ENCODE peak calls at places on chromosome 15, in ten cellular contexts. B, A, F, N, R, T, X, J, U and D are unnamed samples.

GRCh38 chr15:43127752-43128151 is 5.6 kb upstream of the TMEM62 start:
- DNase-seq in B (no peak), A (no peak), F (no peak), R (no peak), U (no peak), J (no peak), X (peak), T (no peak), N (no peak), D (no peak)

GRCh38 chr15:45373961-45374360 is 4.4 kb downstream of the GATM start:
- DNase-seq in J (no peak), B (no peak), X (no peak), F (no peak), N (no peak), T (no peak), A (no peak), R (no peak), U (no peak), D (no peak)

GRCh38 chr15:85504739-85505676 is 124.6 kb downstream of the AKAP13 start:
- DNase-seq in R (peak), B (peak), U (no peak), J (peak), A (peak), T (no peak), N (peak), X (peak), F (peak), D (peak)

GRCh38 chr15:73283341-73283962 is 85.3 kb downstream of the HCN4 start:
- DNase-seq in F (no peak), R (no peak), B (no peak), J (no peak), A (no peak), N (no peak), T (no peak), X (no peak), U (no peak), D (no peak)

GRCh38 chr15:67794832-67795574 is 30.3 kb upstream of the SKOR1 start:
- DNase-seq in T (no peak), B (no peak), N (no peak), A (no peak), X (no peak), J (no peak), U (no peak), R (no peak), F (no peak), D (peak)

GRCh38 chr15:31328425-31328998 is 1.9 kb downstream of the KLF13 start:
- DNase-seq in X (peak), B (peak), J (peak), T (no peak), A (peak), F (no peak), N (peak), U (peak), R (peak), D (peak)

GRCh38 chr15:100877551-100877950 is 2.1 kb upstream of the ALDH1A3 start:
- DNase-seq in J (no peak), B (no peak), N (no peak), X (no peak), R (no peak), F (no peak), A (no peak), U (no peak), T (no peak), D (no peak)

GRCh38 chr15:90553248-90553745 is 23.6 kb downstream of the CRTC3 start:
- DNase-seq in R (no peak), T (no peak), J (no peak), B (no peak), N (no peak), F (peak), U (no peak), X (no peak), A (peak), D (no peak)

GRCh38 chr15:92947071-92947730 is 47.1 kb downstream of the CHD2 start:
- DNase-seq in J (no peak), R (no peak), T (no peak), B (no peak), X (peak), U (no peak), N (no peak), F (no peak), A (no peak), D (peak)

GRCh38 chr15:47717036-47717611 is at the start of gene SEMA6D:
- DNase-seq in F (peak), R (no peak), J (no peak), B (peak), X (no peak), N (no peak), T (peak), A (peak), U (no peak), D (no peak)

GRCh38 chr15:66161575-66162118 is 91.9 kb downstream of the MEGF11 start:
- DNase-seq in X (no peak), F (no peak), B (no peak), T (no peak), N (no peak), U (no peak), A (no peak), J (no peak), R (no peak), D (no peak)

GRCh38 chr15:40929730-40930429 is 740 bp downstream of the DLL4 start:
- DNase-seq in N (no peak), R (no peak), F (no peak), T (peak), U (no peak), J (no peak), X (no peak), B (no peak), A (peak), D (peak)

GRCh38 chr15:47586653-47587224 is 130.6 kb upstream of the SEMA6D start:
- DNase-seq in F (no peak), B (peak), T (peak), R (no peak), N (no peak), U (no peak), A (no peak), X (no peak), J (no peak), D (no peak)

GRCh38 chr15:73767794-73768501 is 14.8 kb upstream of the INSYN1 start:
- DNase-seq in T (no peak), R (no peak), U (no peak), F (no peak), X (no peak), A (no peak), N (no peak), B (no peak), J (no peak), D (no peak)

GRCh38 chr15:100016632-100017031 is 283.4 kb upstream of the LYSMD4 start:
- DNase-seq in J (no peak), F (no peak), A (no peak), N (no peak), U (no peak), B (no peak), R (no peak), T (no peak), X (no peak), D (no peak)

GRCh38 chr15:100570282-100570681 is 31.7 kb downstream of the LINS1 start:
- DNase-seq in N (no peak), B (no peak), X (no peak), J (no peak), F (no peak), U (no peak), A (no peak), R (no peak), T (no peak), D (no peak)

GRCh38 chr15:66862878-66863335 is 160.9 kb downstream of the SMAD6 start:
- DNase-seq in F (peak), R (peak), T (peak), J (peak), B (peak), X (peak), A (peak), U (peak), N (peak), D (peak)

GRCh38 chr15:58401991-58402649 is 29.7 kb upstream of the LIPC start:
- DNase-seq in X (no peak), R (no peak), A (no peak), U (no peak), B (no peak), T (no peak), N (no peak), F (no peak), J (no peak), D (no peak)

GRCh38 chr15:89400121-89400996 is 65.7 kb upstream of the POLG start:
- DNase-seq in F (no peak), A (no peak), B (peak), N (no peak), R (no peak), J (no peak), X (no peak), U (no peak), T (no peak), D (no peak)

GRCh38 chr15:69000091-69000490 is 14.4 kb upstream of the NOX5 start:
- DNase-seq in N (no peak), A (no peak), F (no peak), R (no peak), T (no peak), J (no peak), B (no peak), X (no peak), U (no peak), D (no peak)

GRCh38 chr15:66071621-66072295 is 181.8 kb downstream of the MEGF11 start:
- DNase-seq in N (no peak), U (no peak), F (no peak), T (no peak), J (no peak), R (no peak), X (no peak), A (no peak), B (no peak), D (no peak)

GRCh38 chr15:69548367-69548766 is 95.7 kb downstream of the RPLP1 start:
- DNase-seq in N (no peak), U (no peak), F (no peak), A (no peak), T (no peak), B (no peak), J (no peak), X (no peak), R (no peak), D (no peak)